ENCODE peak calls at places on chromosomes 12 and 14, in nine cellular contexts. One of them, this sample, is unnamed. For H3K27me3, the result is how much of the 10 kb centered on the place peaks cover.

GRCh38 chr14:35336171-35337073 is 44.2 kb downstream of the PSMA6 start:
- DNase-seq in testis: peak
- DNase-seq in SK-N-SH: peak
- DNase-seq in GM06990: no peak
- DNase-seq in kidney epithelial cell: no peak
- DNase-seq in colonic mucosa: peak
- DNase-seq in tibial artery: peak
- DNase-seq in IMR-90: peak
- DNase-seq in PC-3: peak
- DNase-seq in this sample: peak

GRCh38 chr12:68319988-68320623 is 12.1 kb downstream of the MDM1 start:
- DNase-seq in testis: peak
- DNase-seq in SK-N-SH: no peak
- DNase-seq in GM06990: no peak
- DNase-seq in kidney epithelial cell: no peak
- DNase-seq in colonic mucosa: no peak
- DNase-seq in tibial artery: no peak
- DNase-seq in IMR-90: peak
- DNase-seq in PC-3: no peak
- DNase-seq in this sample: no peak

GRCh38 chr12:64682572-64683277 is 72.4 kb downstream of the RASSF3 start:
- DNase-seq in testis: no peak
- DNase-seq in SK-N-SH: peak
- DNase-seq in GM06990: no peak
- DNase-seq in kidney epithelial cell: no peak
- DNase-seq in colonic mucosa: no peak
- DNase-seq in tibial artery: peak
- DNase-seq in IMR-90: peak
- DNase-seq in PC-3: no peak
- DNase-seq in this sample: no peak

GRCh38 chr12:131675126-131676080 is 35.5 kb upstream of the SFSWAP start:
- DNase-seq in testis: no peak
- DNase-seq in SK-N-SH: peak
- DNase-seq in GM06990: no peak
- DNase-seq in kidney epithelial cell: no peak
- DNase-seq in colonic mucosa: no peak
- DNase-seq in tibial artery: peak
- DNase-seq in IMR-90: no peak
- DNase-seq in PC-3: no peak
- DNase-seq in this sample: no peak

GRCh38 chr14:95227279-95227860 is 70.0 kb upstream of the DICER1 start:
- DNase-seq in testis: no peak
- DNase-seq in SK-N-SH: peak
- DNase-seq in GM06990: no peak
- DNase-seq in kidney epithelial cell: peak
- DNase-seq in colonic mucosa: no peak
- DNase-seq in tibial artery: no peak
- DNase-seq in IMR-90: peak
- DNase-seq in PC-3: no peak
- DNase-seq in this sample: peak

GRCh38 chr14:99884834-99885648 is 91.8 kb downstream of the EML1 start:
- DNase-seq in testis: peak
- DNase-seq in SK-N-SH: peak
- DNase-seq in GM06990: no peak
- DNase-seq in kidney epithelial cell: no peak
- DNase-seq in colonic mucosa: no peak
- DNase-seq in tibial artery: no peak
- DNase-seq in IMR-90: peak
- DNase-seq in PC-3: peak
- DNase-seq in this sample: peak

GRCh38 chr12:124952801-124953200 is 36.1 kb downstream of the DHX37 start:
- DNase-seq in testis: no peak
- DNase-seq in SK-N-SH: peak
- DNase-seq in GM06990: no peak
- DNase-seq in kidney epithelial cell: no peak
- DNase-seq in colonic mucosa: no peak
- DNase-seq in tibial artery: no peak
- DNase-seq in IMR-90: no peak
- DNase-seq in PC-3: no peak
- DNase-seq in this sample: no peak

GRCh38 chr14:43894534-43894933 is 612.5 kb downstream of the FSCB start:
- DNase-seq in testis: no peak
- DNase-seq in SK-N-SH: peak
- DNase-seq in GM06990: no peak
- DNase-seq in kidney epithelial cell: no peak
- DNase-seq in colonic mucosa: no peak
- DNase-seq in tibial artery: no peak
- DNase-seq in IMR-90: peak
- DNase-seq in PC-3: peak
- DNase-seq in this sample: peak

GRCh38 chr12:64256166-64256800 is 34.2 kb upstream of the KICS2 start:
- DNase-seq in testis: no peak
- DNase-seq in SK-N-SH: peak
- DNase-seq in GM06990: no peak
- DNase-seq in kidney epithelial cell: no peak
- DNase-seq in colonic mucosa: no peak
- DNase-seq in tibial artery: no peak
- DNase-seq in IMR-90: peak
- DNase-seq in PC-3: peak
- DNase-seq in this sample: peak

GRCh38 chr12:131102493-131102931 is 148.8 kb downstream of the ADGRD1 start:
- DNase-seq in testis: peak
- DNase-seq in SK-N-SH: no peak
- DNase-seq in GM06990: no peak
- DNase-seq in kidney epithelial cell: no peak
- DNase-seq in colonic mucosa: no peak
- DNase-seq in tibial artery: peak
- DNase-seq in IMR-90: no peak
- DNase-seq in PC-3: no peak
- DNase-seq in this sample: no peak

GRCh38 chr14:96754162-96754844 is 42.9 kb upstream of the VRK1 start:
- DNase-seq in testis: no peak
- DNase-seq in SK-N-SH: no peak
- DNase-seq in GM06990: no peak
- DNase-seq in kidney epithelial cell: no peak
- DNase-seq in colonic mucosa: no peak
- DNase-seq in tibial artery: no peak
- DNase-seq in IMR-90: peak
- DNase-seq in PC-3: peak
- DNase-seq in this sample: peak

GRCh38 chr14:55540847-55541773 is 38.9 kb upstream of the KTN1 start:
- DNase-seq in testis: no peak
- DNase-seq in SK-N-SH: no peak
- DNase-seq in GM06990: no peak
- DNase-seq in kidney epithelial cell: no peak
- DNase-seq in colonic mucosa: no peak
- DNase-seq in tibial artery: no peak
- DNase-seq in IMR-90: peak
- DNase-seq in PC-3: peak
- DNase-seq in this sample: peak

GRCh38 chr14:75800792-75801191 is 139.7 kb downstream of the TTLL5 start:
- DNase-seq in testis: peak
- DNase-seq in SK-N-SH: no peak
- DNase-seq in GM06990: no peak
- DNase-seq in kidney epithelial cell: no peak
- DNase-seq in colonic mucosa: no peak
- DNase-seq in tibial artery: no peak
- DNase-seq in IMR-90: no peak
- DNase-seq in PC-3: peak
- DNase-seq in this sample: no peak

GRCh38 chr14:79986251-79986650 is 225.1 kb downstream of the DIO2 start:
- DNase-seq in testis: no peak
- DNase-seq in SK-N-SH: no peak
- DNase-seq in GM06990: no peak
- DNase-seq in kidney epithelial cell: no peak
- DNase-seq in colonic mucosa: no peak
- DNase-seq in tibial artery: no peak
- DNase-seq in IMR-90: no peak
- DNase-seq in PC-3: no peak
- DNase-seq in this sample: no peak

GRCh38 chr12:96448287-96448686 is 41.1 kb upstream of the CFAP54 start:
- DNase-seq in testis: no peak
- DNase-seq in SK-N-SH: no peak
- DNase-seq in GM06990: no peak
- DNase-seq in kidney epithelial cell: peak
- DNase-seq in colonic mucosa: no peak
- DNase-seq in tibial artery: no peak
- DNase-seq in IMR-90: peak
- DNase-seq in PC-3: peak
- DNase-seq in this sample: peak

GRCh38 chr14:88856786-88857366 is 32.4 kb downstream of the TTC8 start:
- DNase-seq in testis: no peak
- DNase-seq in SK-N-SH: no peak
- DNase-seq in GM06990: no peak
- DNase-seq in kidney epithelial cell: no peak
- DNase-seq in colonic mucosa: no peak
- DNase-seq in tibial artery: no peak
- DNase-seq in IMR-90: peak
- DNase-seq in PC-3: no peak
- DNase-seq in this sample: no peak

GRCh38 chr12:107564946-107565345 is 120.7 kb upstream of the PWP1 start:
- DNase-seq in testis: no peak
- DNase-seq in SK-N-SH: no peak
- DNase-seq in GM06990: no peak
- DNase-seq in kidney epithelial cell: no peak
- DNase-seq in colonic mucosa: no peak
- DNase-seq in tibial artery: no peak
- DNase-seq in IMR-90: peak
- DNase-seq in PC-3: peak
- DNase-seq in this sample: peak

GRCh38 chr14:101217972-101218371 is 314.4 kb upstream of the RTL1 start:
- DNase-seq in testis: no peak
- DNase-seq in SK-N-SH: no peak
- DNase-seq in GM06990: no peak
- DNase-seq in kidney epithelial cell: no peak
- DNase-seq in colonic mucosa: no peak
- DNase-seq in tibial artery: no peak
- DNase-seq in IMR-90: no peak
- DNase-seq in PC-3: no peak
- DNase-seq in this sample: no peak

GRCh38 chr14:51650721-51651387 is 856 bp upstream of the FRMD6 start:
- DNase-seq in testis: peak
- DNase-seq in SK-N-SH: peak
- DNase-seq in GM06990: peak
- DNase-seq in kidney epithelial cell: no peak
- DNase-seq in colonic mucosa: peak
- DNase-seq in tibial artery: peak
- DNase-seq in IMR-90: no peak
- DNase-seq in PC-3: peak
- DNase-seq in this sample: no peak

GRCh38 chr14:51652168-51653095 is 722 bp downstream of the FRMD6 start:
- DNase-seq in testis: peak
- DNase-seq in SK-N-SH: peak
- DNase-seq in GM06990: no peak
- DNase-seq in kidney epithelial cell: no peak
- DNase-seq in colonic mucosa: peak
- DNase-seq in tibial artery: peak
- DNase-seq in IMR-90: no peak
- DNase-seq in PC-3: peak
- DNase-seq in this sample: no peak

GRCh38 chr14:51651388-51652167 is at the start of gene FRMD6:
- DNase-seq in testis: peak
- DNase-seq in SK-N-SH: peak
- DNase-seq in GM06990: peak
- DNase-seq in kidney epithelial cell: no peak
- DNase-seq in colonic mucosa: peak
- DNase-seq in tibial artery: peak
- DNase-seq in IMR-90: peak
- DNase-seq in PC-3: peak
- DNase-seq in this sample: peak

GRCh38 chr14:51644215-51644969 is 7.3 kb upstream of the FRMD6 start:
- DNase-seq in testis: no peak
- DNase-seq in SK-N-SH: no peak
- DNase-seq in GM06990: no peak
- DNase-seq in kidney epithelial cell: no peak
- DNase-seq in colonic mucosa: no peak
- DNase-seq in tibial artery: no peak
- DNase-seq in IMR-90: peak
- DNase-seq in PC-3: peak
- DNase-seq in this sample: no peak

GRCh38 chr14:51648296-51648695 is 3.4 kb upstream of the FRMD6 start:
- DNase-seq in testis: no peak
- DNase-seq in SK-N-SH: no peak
- DNase-seq in GM06990: no peak
- DNase-seq in kidney epithelial cell: no peak
- DNase-seq in colonic mucosa: no peak
- DNase-seq in tibial artery: no peak
- DNase-seq in IMR-90: no peak
- DNase-seq in PC-3: no peak
- DNase-seq in this sample: no peak
- H3K4me3 ChIP-seq in testis: no peak
- H3K4me3 ChIP-seq in SK-N-SH: peak
- H3K4me3 ChIP-seq in GM06990: no peak
- H3K4me3 ChIP-seq in kidney epithelial cell: no peak
- H3K4me3 ChIP-seq in colonic mucosa: no peak
- H3K4me3 ChIP-seq in tibial artery: no peak
- H3K4me3 ChIP-seq in IMR-90: no peak
- H3K4me3 ChIP-seq in PC-3: peak
- H3K4me3 ChIP-seq in this sample: no peak

GRCh38 chr12:110906088-110906487 is 14.3 kb downstream of the MYL2 start:
- DNase-seq in testis: no peak
- DNase-seq in SK-N-SH: no peak
- DNase-seq in GM06990: peak
- DNase-seq in kidney epithelial cell: no peak
- DNase-seq in colonic mucosa: no peak
- DNase-seq in tibial artery: no peak
- DNase-seq in IMR-90: no peak
- DNase-seq in PC-3: peak
- DNase-seq in this sample: no peak
- TF ChIP-seq CTCF in testis: no peak
- TF ChIP-seq CTCF in SK-N-SH: no peak
- TF ChIP-seq CTCF in GM06990: peak
- TF ChIP-seq CTCF in kidney epithelial cell: no peak
- TF ChIP-seq CTCF in colonic mucosa: no peak
- TF ChIP-seq CTCF in tibial artery: no peak
- TF ChIP-seq CTCF in IMR-90: no peak
- TF ChIP-seq CTCF in PC-3: peak
- TF ChIP-seq CTCF in this sample: no peak

GRCh38 chr12:81759215-81759991 is at the start of gene PPFIA2:
- DNase-seq in testis: peak
- DNase-seq in SK-N-SH: peak
- DNase-seq in GM06990: no peak
- DNase-seq in kidney epithelial cell: no peak
- DNase-seq in colonic mucosa: peak
- DNase-seq in tibial artery: peak
- DNase-seq in IMR-90: peak
- DNase-seq in PC-3: no peak
- DNase-seq in this sample: no peak
- H3K27me3 ChIP-seq in testis: under half
- H3K27me3 ChIP-seq in SK-N-SH: under half
- H3K27me3 ChIP-seq in GM06990: under half
- H3K27me3 ChIP-seq in kidney epithelial cell: under half
- H3K27me3 ChIP-seq in colonic mucosa: under half
- H3K27me3 ChIP-seq in tibial artery: under half
- H3K27me3 ChIP-seq in IMR-90: under half
- H3K27me3 ChIP-seq in PC-3: under half
- H3K27me3 ChIP-seq in this sample: under half

GRCh38 chr12:52234226-52234810 is 1.3 kb downstream of the KRT7 start:
- DNase-seq in testis: no peak
- DNase-seq in SK-N-SH: no peak
- DNase-seq in GM06990: no peak
- DNase-seq in kidney epithelial cell: no peak
- DNase-seq in colonic mucosa: no peak
- DNase-seq in tibial artery: peak
- DNase-seq in IMR-90: no peak
- DNase-seq in PC-3: peak
- DNase-seq in this sample: no peak
- H3K4me3 ChIP-seq in testis: no peak
- H3K4me3 ChIP-seq in SK-N-SH: no peak
- H3K4me3 ChIP-seq in GM06990: no peak
- H3K4me3 ChIP-seq in kidney epithelial cell: peak
- H3K4me3 ChIP-seq in colonic mucosa: no peak
- H3K4me3 ChIP-seq in tibial artery: no peak
- H3K4me3 ChIP-seq in IMR-90: no peak
- H3K4me3 ChIP-seq in PC-3: peak
- H3K4me3 ChIP-seq in this sample: peak